ENCODE peak calls at places on chromosome 6, in nine cellular contexts. M is AG09309, E is epithelial cell of esophagus, F is psoas muscle, Q is BJ, C is prostate gland, O is upper lobe of right lung, L is kidney epithelial cell, Y is MM.1S. Z is an unnamed sample.

GRCh38 chr6:163038317-163038716 is 310.5 kb downstream of the PACRG start:
- DNase-seq in M (no peak), E (no peak), F (no peak), Q (no peak), C (no peak), O (no peak), L (no peak), Y (no peak), Z (no peak)

GRCh38 chr6:164069352-164070022 is 655.0 kb downstream of the QKI start:
- DNase-seq in M (no peak), E (no peak), F (peak; percentile 80), Q (no peak), C (no peak), O (no peak), L (no peak), Y (no peak), Z (no peak)

GRCh38 chr6:50240986-50241385 is 191.3 kb upstream of the DEFB112 start:
- DNase-seq in M (no peak), E (no peak), F (no peak), Q (no peak), C (no peak), O (peak; percentile 57), L (no peak), Y (no peak), Z (no peak)

GRCh38 chr6:453152-453551 is 61.6 kb downstream of the IRF4 start:
- DNase-seq in M (no peak), E (no peak), F (peak; percentile 81), Q (no peak), C (no peak), O (peak; percentile 64), L (no peak), Y (no peak), Z (no peak)

GRCh38 chr6:48826884-48827701 is 636.0 kb downstream of the MMUT start:
- DNase-seq in M (peak; percentile 92), E (peak; percentile 100), F (no peak), Q (peak; percentile 86), C (no peak), O (no peak), L (peak; percentile 88), Y (no peak), Z (peak; percentile 59)

GRCh38 chr6:128696651-128697391 is 176.4 kb upstream of the PTPRK start:
- DNase-seq in M (peak; percentile 5), E (peak; percentile 76), F (no peak), Q (peak; percentile 39), C (no peak), O (no peak), L (peak; percentile 9), Y (no peak), Z (no peak)

GRCh38 chr6:10511477-10511876 is 9.7 kb upstream of the GCNT2 start:
- DNase-seq in M (no peak), E (peak; percentile 18), F (no peak), Q (no peak), C (no peak), O (no peak), L (no peak), Y (no peak), Z (no peak)

GRCh38 chr6:34114695-34115395 is 31.0 kb downstream of the GRM4 start:
- DNase-seq in M (no peak), E (no peak), F (no peak), Q (no peak), C (no peak), O (no peak), L (no peak), Y (no peak), Z (no peak)

GRCh38 chr6:53934013-53934412 is 139.2 kb downstream of the LRRC1 start:
- DNase-seq in M (no peak), E (peak; percentile 73), F (no peak), Q (no peak), C (no peak), O (no peak), L (no peak), Y (no peak), Z (no peak)

GRCh38 chr6:107957165-107957908 is 671 bp downstream of the SEC63 start:
- DNase-seq in M (no peak), E (peak; percentile 68), F (peak; percentile 64), Q (no peak), C (peak; percentile 26), O (peak; percentile 69), L (no peak), Y (peak; percentile 59), Z (no peak)

DNA sequence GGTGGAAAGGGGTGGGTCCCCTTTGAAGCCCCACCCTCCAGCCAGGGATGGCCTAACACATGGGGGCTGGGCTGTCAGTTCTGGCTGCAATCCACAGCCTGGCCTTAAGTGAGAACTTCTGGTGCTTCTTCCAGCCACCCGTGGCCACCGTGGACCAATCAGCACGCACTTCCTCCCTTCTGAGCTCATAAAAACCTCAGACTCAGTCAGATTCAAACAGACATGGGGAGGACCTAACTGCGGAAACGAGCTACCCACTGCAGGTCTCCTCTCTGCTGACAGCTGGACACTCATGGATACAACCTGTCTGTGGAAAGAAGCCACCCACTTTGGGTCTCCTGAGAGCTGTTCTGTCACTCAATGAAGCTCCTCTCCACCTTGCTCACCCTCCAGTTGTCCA is 20.4 kb upstream of the ZNF391 start:
- DNase-seq in M (no peak), E (no peak), F (no peak), Q (no peak), C (no peak), O (no peak), L (no peak), Y (no peak), Z (no peak)
- H3K4me3 ChIP-seq in M (no peak overlapping the region), E (no peak overlapping the region), F (no peak overlapping the region), Q (no peak overlapping the region), C (no peak overlapping the region), O (no peak overlapping the region), L (no peak overlapping the region), Y (no peak overlapping the region), Z (no peak overlapping the region)

DNA sequence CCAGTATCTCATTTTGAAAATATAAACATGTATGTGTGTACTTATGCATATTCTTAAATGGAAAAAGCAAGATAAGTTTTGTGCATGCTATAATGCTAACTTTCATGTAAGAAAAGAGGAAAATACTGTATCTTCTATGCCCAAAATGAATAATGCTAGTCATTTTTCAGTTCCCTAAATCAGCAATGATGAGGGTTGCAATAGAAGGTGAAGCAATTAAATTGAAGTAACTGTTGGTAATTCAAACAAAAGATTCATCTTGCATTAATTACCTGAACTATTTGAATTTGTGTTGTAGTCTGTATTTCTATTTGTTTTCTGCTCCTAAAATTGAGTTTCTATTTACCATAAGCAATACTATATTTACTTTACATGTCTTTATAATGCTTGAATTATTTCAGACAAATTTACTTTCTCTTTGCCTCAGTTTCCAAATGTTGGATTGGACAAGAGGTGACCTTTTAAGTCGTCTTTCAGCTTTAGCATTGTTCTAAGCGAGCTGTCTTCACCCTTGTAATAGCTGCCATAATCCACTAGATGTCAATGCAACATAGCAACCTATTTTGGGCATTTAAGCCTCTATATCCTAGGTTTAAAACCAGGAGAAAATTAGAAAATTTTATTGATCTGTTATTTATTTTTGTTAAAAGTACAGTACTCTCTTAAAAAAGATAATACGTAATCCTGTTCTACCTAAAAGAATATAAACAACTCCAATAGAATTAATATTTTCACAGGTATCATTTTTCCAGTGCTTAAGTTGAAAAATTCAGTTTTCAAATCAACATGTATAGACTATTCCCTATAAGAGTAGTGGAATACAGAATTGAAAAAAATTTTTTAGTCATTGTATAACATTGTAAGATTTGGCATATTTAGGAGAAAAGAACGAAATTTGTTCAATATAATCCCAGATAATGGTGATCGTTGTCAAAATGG is 52.3 kb upstream of the IFNGR1 start:
- DNase-seq in M (no peak), E (peak; percentile 69), F (no peak), Q (no peak), C (peak; percentile 21), O (no peak), L (no peak), Y (peak; percentile 60), Z (peak; percentile 25)
- TF ChIP-seq CTCF in M (peak; percentile 82), E (peak; percentile 93), F (peak; percentile 93), Q (peak; percentile 84), C (peak; percentile 77), O (peak; percentile 95), L (peak; percentile 90), Y (peak; percentile 91), Z (peak; percentile 74)

DNA sequence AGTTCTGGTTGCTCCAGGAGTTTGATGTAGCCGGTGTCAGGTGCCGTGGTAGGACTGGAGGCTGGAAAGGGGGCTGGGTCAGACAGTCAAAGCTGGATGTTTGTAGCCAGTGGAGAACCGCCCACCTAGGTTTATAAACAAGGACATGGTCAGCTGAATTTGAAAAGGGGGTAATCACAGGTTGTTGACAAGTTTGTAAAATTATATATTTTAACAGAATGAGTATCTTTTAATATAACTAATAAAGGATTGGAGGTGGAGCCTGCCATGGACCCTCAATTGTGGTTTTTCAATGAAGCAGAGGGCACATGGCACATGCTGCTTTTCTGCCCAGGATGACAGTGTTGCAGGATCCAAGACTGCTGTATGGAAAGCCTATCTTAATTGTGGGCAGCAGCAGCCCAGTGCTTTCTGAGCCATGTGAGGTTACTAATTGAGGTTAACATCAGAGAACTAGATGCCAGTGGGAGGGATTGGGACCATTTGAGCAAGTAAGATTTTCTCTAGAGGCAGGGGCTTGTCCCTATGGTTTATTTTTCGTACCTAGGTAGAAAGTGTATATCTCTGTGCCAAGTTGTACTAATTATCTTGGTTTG is 9.7 kb downstream of the HECA start:
- DNase-seq in M (no peak), E (no peak), F (no peak), Q (no peak), C (no peak), O (no peak), L (no peak), Y (no peak), Z (no peak)
- H3K4me3 ChIP-seq in M (no peak overlapping the region), E (no peak overlapping the region), F (no peak overlapping the region), Q (no peak overlapping the region), C (no peak overlapping the region), O (no peak overlapping the region), L (no peak overlapping the region), Y (no peak overlapping the region), Z (no peak overlapping the region)

GRCh38 chr6:40585661-40586269 is 1.4 kb downstream of the LRFN2 start:
- DNase-seq in M (no peak), E (no peak), F (no peak), Q (no peak), C (no peak), O (no peak), L (no peak), Y (no peak), Z (no peak)

GRCh38 chr6:40584741-40585140 is 2.4 kb downstream of the LRFN2 start:
- DNase-seq in M (no peak), E (no peak), F (no peak), Q (no peak), C (no peak), O (no peak), L (no peak), Y (no peak), Z (no peak)

GRCh38 chr6:40585218-40585617 is 1.9 kb downstream of the LRFN2 start:
- DNase-seq in M (no peak), E (no peak), F (no peak), Q (no peak), C (no peak), O (no peak), L (no peak), Y (no peak), Z (no peak)

GRCh38 chr6:40583694-40584093 is 3.5 kb downstream of the LRFN2 start:
- DNase-seq in M (no peak), E (no peak), F (no peak), Q (no peak), C (no peak), O (no peak), L (no peak), Y (no peak), Z (no peak)

DNA sequence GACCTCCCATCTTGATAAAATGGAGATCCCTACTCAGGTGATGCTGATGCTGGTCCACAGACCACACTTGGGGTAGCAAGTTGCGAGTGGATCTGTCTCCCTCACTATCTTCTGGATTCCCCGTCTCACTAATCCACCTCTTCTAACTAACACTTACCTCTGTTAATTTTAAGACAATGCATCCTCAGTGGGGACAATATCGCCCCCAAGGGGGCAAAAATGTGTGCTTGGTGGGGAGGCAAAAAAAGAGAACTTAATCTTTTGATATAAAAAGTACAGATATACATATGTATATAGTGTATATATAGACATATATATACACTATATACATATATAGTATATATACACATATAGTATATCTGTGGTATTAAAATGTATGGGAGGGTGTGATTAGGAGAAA is 4.3 kb downstream of the LRFN2 start:
- DNase-seq in M (no peak), E (no peak), F (no peak), Q (no peak), C (no peak), O (no peak), L (no peak), Y (no peak), Z (no peak)
- TF ChIP-seq CTCF in M (no peak), E (no peak), F (no peak), Q (no peak), C (no peak), O (no peak), L (no peak), Y (no peak), Z (no peak)

Z was measured in HFF-Myc.